ENCODE peak calls at places on chromosomes 5 and 9, in five cellular contexts. U is cardiac muscle cell, Q is transverse colon, O is aorta, T is psoas muscle. W is an unnamed sample.

GRCh38 chr9:90881648-90882047 is 80.0 kb downstream of the SYK start:
- DNase-seq in U (no peak), Q (peak; percentile 40), O (no peak), T (no peak), W (no peak)

GRCh38 chr5:95403996-95404395 is 12.8 kb downstream of the FAM81B start:
- DNase-seq in U (no peak), Q (no peak), O (no peak), T (no peak), W (no peak)

GRCh38 chr9:19690128-19690527 is 98.7 kb downstream of the SLC24A2 start:
- DNase-seq in U (no peak), Q (no peak), O (no peak), T (no peak), W (no peak)

GRCh38 chr5:74085782-74086181 is 459.8 kb downstream of the ARHGEF28 start:
- DNase-seq in U (no peak), Q (no peak), O (no peak), T (no peak), W (no peak)

GRCh38 chr9:135526730-135527571 is 5.7 kb downstream of the LCN1 start:
- DNase-seq in U (no peak), Q (no peak), O (no peak), T (no peak), W (no peak)

GRCh38 chr5:77972545-77973252 is 196.6 kb upstream of the TBCA start:
- DNase-seq in U (peak; percentile 43), Q (no peak), O (no peak), T (no peak), W (no peak)

GRCh38 chr9:114805670-114806551 is at the start of gene TNFSF15:
- DNase-seq in U (peak; percentile 23), Q (peak; percentile 54), O (peak; percentile 47), T (peak; percentile 47), W (peak; percentile 29)

GRCh38 chr9:118829334-118829733 is 539.9 kb downstream of the BRINP1 start:
- DNase-seq in U (peak; percentile 41), Q (no peak), O (no peak), T (no peak), W (no peak)

GRCh38 chr5:40675396-40676133 is 4.2 kb upstream of the PTGER4 start:
- DNase-seq in U (no peak), Q (no peak), O (no peak), T (no peak), W (no peak)

GRCh38 chr5:7876867-7877266 is 7.9 kb downstream of the MTRR start:
- DNase-seq in U (no peak), Q (no peak), O (no peak), T (no peak), W (no peak)

GRCh38 chr5:88486466-88486865 is 217.8 kb upstream of the TMEM161B start:
- DNase-seq in U (no peak), Q (no peak), O (no peak), T (no peak), W (no peak)

GRCh38 chr9:105064248-105065118 is 136.5 kb upstream of the ABCA1 start:
- DNase-seq in U (peak; percentile 56), Q (peak; percentile 93), O (peak; percentile 94), T (peak; percentile 97), W (no peak)

GRCh38 chr9:123453058-123453667 is 97.2 kb downstream of the CRB2 start:
- DNase-seq in U (no peak), Q (no peak), O (no peak), T (no peak), W (no peak)

GRCh38 chr9:123453904-123454321 is 97.9 kb downstream of the CRB2 start:
- DNase-seq in U (no peak), Q (peak; percentile 65), O (no peak), T (no peak), W (no peak)

GRCh38 chr9:123457586-123457985 is 101.6 kb downstream of the CRB2 start:
- DNase-seq in U (peak; percentile 22), Q (no peak), O (no peak), T (no peak), W (no peak)

GRCh38 chr9:123455187-123455586 is 99.2 kb downstream of the CRB2 start:
- DNase-seq in U (no peak), Q (peak; percentile 37), O (no peak), T (no peak), W (no peak)

GRCh38 chr9:123456011-123456410 is 100.0 kb downstream of the CRB2 start:
- DNase-seq in U (no peak), Q (peak; percentile 80), O (no peak), T (no peak), W (no peak)
- H3K4me3 ChIP-seq in U (no peak overlapping the region), Q (no peak overlapping the region), O (no peak overlapping the region), T (no peak overlapping the region), W (no peak overlapping the region)

DNA sequence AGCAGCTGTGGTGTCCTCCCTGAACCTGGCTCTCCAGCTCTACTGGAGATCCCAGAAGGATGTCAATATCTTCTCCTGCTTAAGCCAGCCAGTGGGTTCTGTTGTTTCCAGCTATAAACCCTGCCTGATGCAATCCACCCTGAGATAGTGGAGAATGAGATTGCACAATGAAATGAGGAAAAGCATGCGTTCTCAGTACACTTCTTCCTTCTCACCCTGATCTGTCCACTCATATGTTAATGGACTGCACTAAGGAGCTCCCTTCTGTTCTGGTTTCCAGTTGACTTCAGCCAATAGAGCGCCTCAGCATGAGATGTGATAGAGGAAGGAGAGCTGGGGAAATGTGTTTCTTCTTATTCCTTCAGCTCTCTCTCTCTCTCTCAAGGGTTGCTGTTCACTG is 40.0 kb upstream of the CDH6 start:
- DNase-seq in U (no peak), Q (no peak), O (no peak), T (no peak), W (no peak)
- H3K27me3 ChIP-seq in U (no peaks in the 10 kb centered on the region), Q (no peaks in the 10 kb centered on the region), O (no peaks in the 10 kb centered on the region), T (no peaks in the 10 kb centered on the region), W (no peaks in the 10 kb centered on the region)

GRCh38 chr5:132820162-132820754 is 7.2 kb downstream of the SOWAHA start:
- DNase-seq in U (peak; percentile 93), Q (peak; percentile 95), O (peak; percentile 95), T (peak; percentile 93), W (no peak)
- H3K4me3 ChIP-seq in U (no peak overlapping the region), Q (no peak overlapping the region), O (no peak overlapping the region), T (no peak overlapping the region), W (no peak overlapping the region)

GRCh38 chr5:132655821-132656773 is 1.9 kb upstream of the IL13 start:
- DNase-seq in U (peak; percentile 28), Q (no peak), O (no peak), T (no peak), W (no peak)

GRCh38 chr5:132657676-132658382 is at the start of gene IL13:
- DNase-seq in U (no peak), Q (no peak), O (no peak), T (no peak), W (no peak)

GRCh38 chr5:132659598-132660493 is 1.9 kb downstream of the IL13 start:
- DNase-seq in U (no peak), Q (no peak), O (no peak), T (no peak), W (no peak)

GRCh38 chr5:132658383-132659302 is 670 bp downstream of the IL13 start:
- DNase-seq in U (no peak), Q (no peak), O (no peak), T (no peak), W (no peak)

DNA sequence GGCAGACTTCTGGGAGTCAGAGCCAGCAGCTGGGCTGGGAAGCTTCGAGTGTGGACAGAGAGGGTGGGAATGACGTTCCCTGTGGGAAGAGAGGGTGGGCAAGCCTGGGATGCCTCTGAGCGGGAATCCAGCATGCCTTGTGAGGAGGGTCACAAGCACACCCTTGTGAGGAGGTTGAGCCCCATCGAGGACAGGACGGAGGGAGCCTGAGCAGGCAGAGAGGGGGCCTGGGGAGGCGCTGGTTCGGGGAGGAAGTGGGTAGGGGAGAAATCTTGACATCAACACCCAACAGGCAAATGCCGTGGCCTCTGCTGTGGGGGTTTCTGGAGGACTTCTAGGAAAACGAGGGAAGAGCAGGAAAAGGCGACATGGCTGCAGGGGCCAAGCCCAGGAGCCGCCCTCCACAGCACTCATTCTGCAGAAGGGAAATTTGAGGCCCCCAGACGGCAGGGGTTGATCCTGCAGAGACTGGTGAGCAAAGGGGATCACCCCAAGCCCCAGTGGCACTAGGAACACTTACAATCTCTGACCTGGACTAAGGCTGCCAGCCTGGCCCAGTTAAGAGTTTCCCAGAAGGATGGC is 1.1 kb upstream of the IL13 start:
- DNase-seq in U (no peak), Q (no peak), O (no peak), T (no peak), W (no peak)
- H3K27me3 ChIP-seq in U (peaks cover 44% of the 10 kb centered on the region), Q (peaks cover 50% of the 10 kb centered on the region), O (no peaks in the 10 kb centered on the region), T (peaks cover 43% of the 10 kb centered on the region), W (peaks cover 11% of the 10 kb centered on the region)

DNA sequence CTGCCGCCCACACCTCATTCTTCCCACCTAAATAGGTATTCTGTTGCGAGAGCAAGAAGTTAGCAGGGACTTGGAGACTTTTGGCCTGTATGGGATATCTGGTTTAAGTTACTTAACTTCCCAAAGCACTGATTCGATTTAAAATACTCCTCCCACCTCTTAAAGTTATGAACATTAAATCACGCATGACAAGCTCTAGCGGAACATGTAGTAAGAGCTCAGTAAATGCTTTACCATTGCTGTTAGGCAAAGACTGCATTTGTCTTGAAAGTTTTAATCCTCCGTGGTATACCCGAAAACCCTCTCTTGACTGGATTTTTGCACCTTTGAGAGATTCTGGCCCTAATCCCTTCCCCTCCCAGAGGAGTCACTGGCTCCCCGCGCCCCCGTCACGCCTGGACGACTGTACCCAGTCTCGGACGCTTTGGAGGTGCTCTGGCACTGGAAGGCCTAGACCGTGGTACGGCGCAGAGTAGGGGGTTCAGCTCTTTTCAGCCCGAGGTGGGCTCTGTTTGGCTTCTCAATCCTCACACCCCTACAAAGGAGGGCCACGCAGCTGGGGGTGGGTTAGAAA is 4.4 kb downstream of the GDNF start:
- DNase-seq in U (no peak), Q (no peak), O (no peak), T (no peak), W (no peak)
- H3K4me3 ChIP-seq in U (no peak overlapping the region), Q (no peak overlapping the region), O (no peak overlapping the region), T (peak overlapping the region; percentile 73), W (no peak overlapping the region)

W was measured in iPS DF 6.9.